ENCODE peak calls at places on chromosomes 4 and X, in four cellular contexts. One of them, this sample, is unnamed.

GRCh38 chr4:8536467-8536866 is 43.7 kb upstream of the GPR78 start:
- DNase-seq in activated T-cell treated with anti-CD3 and anti-CD28 coated beads, Interleukin-2, amount 50 U/mL, for 24 hours: no peak
- DNase-seq in M059J: no peak
- DNase-seq in C1 segment of cervical spinal cord: no peak
- DNase-seq in this sample: no peak

GRCh38 chr4:107856901-107857300 is 32.2 kb downstream of the SGMS2 start:
- DNase-seq in activated T-cell treated with anti-CD3 and anti-CD28 coated beads, Interleukin-2, amount 50 U/mL, for 24 hours: no peak
- DNase-seq in M059J: no peak
- DNase-seq in C1 segment of cervical spinal cord: no peak
- DNase-seq in this sample: no peak

GRCh38 chr4:178556796-178557195 is 1114.6 kb upstream of the AGA start:
- DNase-seq in activated T-cell treated with anti-CD3 and anti-CD28 coated beads, Interleukin-2, amount 50 U/mL, for 24 hours: no peak
- DNase-seq in M059J: no peak
- DNase-seq in C1 segment of cervical spinal cord: no peak
- DNase-seq in this sample: no peak

GRCh38 chr4:23365086-23365485 is 524.8 kb downstream of the PPARGC1A start:
- DNase-seq in activated T-cell treated with anti-CD3 and anti-CD28 coated beads, Interleukin-2, amount 50 U/mL, for 24 hours: no peak
- DNase-seq in M059J: no peak
- DNase-seq in C1 segment of cervical spinal cord: no peak
- DNase-seq in this sample: no peak

GRCh38 chrX:72460715-72461114 is 111.9 kb downstream of the HDAC8 start:
- DNase-seq in activated T-cell treated with anti-CD3 and anti-CD28 coated beads, Interleukin-2, amount 50 U/mL, for 24 hours: no peak
- DNase-seq in M059J: no peak
- DNase-seq in C1 segment of cervical spinal cord: no peak
- DNase-seq in this sample: no peak

GRCh38 chr4:18106620-18107019 is 85.1 kb upstream of the LCORL start:
- DNase-seq in activated T-cell treated with anti-CD3 and anti-CD28 coated beads, Interleukin-2, amount 50 U/mL, for 24 hours: no peak
- DNase-seq in M059J: no peak
- DNase-seq in C1 segment of cervical spinal cord: no peak
- DNase-seq in this sample: no peak

GRCh38 chrX:150730719-150731118 is 37.5 kb downstream of the MTMR1 start:
- DNase-seq in activated T-cell treated with anti-CD3 and anti-CD28 coated beads, Interleukin-2, amount 50 U/mL, for 24 hours: no peak
- DNase-seq in M059J: no peak
- DNase-seq in C1 segment of cervical spinal cord: no peak
- DNase-seq in this sample: no peak

GRCh38 chr4:151013944-151014343 is 1.1 kb downstream of the LRBA start:
- DNase-seq in activated T-cell treated with anti-CD3 and anti-CD28 coated beads, Interleukin-2, amount 50 U/mL, for 24 hours: no peak
- DNase-seq in M059J: no peak
- DNase-seq in C1 segment of cervical spinal cord: no peak
- DNase-seq in this sample: no peak

GRCh38 chr4:7740866-7741525 is 198.7 kb downstream of the AFAP1 start:
- DNase-seq in activated T-cell treated with anti-CD3 and anti-CD28 coated beads, Interleukin-2, amount 50 U/mL, for 24 hours: no peak
- DNase-seq in M059J: no peak
- DNase-seq in C1 segment of cervical spinal cord: no peak
- DNase-seq in this sample: no peak

GRCh38 chrX:104335765-104336164 is 81.0 kb upstream of the ESX1 start:
- DNase-seq in activated T-cell treated with anti-CD3 and anti-CD28 coated beads, Interleukin-2, amount 50 U/mL, for 24 hours: no peak
- DNase-seq in M059J: peak
- DNase-seq in C1 segment of cervical spinal cord: no peak
- DNase-seq in this sample: peak

GRCh38 chrX:9147086-9147485 is 113.2 kb upstream of the FAM9B start:
- DNase-seq in activated T-cell treated with anti-CD3 and anti-CD28 coated beads, Interleukin-2, amount 50 U/mL, for 24 hours: no peak
- DNase-seq in M059J: no peak
- DNase-seq in C1 segment of cervical spinal cord: no peak
- DNase-seq in this sample: no peak

GRCh38 chrX:30513284-30513683 is 64.3 kb downstream of the TASL start:
- DNase-seq in activated T-cell treated with anti-CD3 and anti-CD28 coated beads, Interleukin-2, amount 50 U/mL, for 24 hours: no peak
- DNase-seq in M059J: peak
- DNase-seq in C1 segment of cervical spinal cord: no peak
- DNase-seq in this sample: no peak

GRCh38 chr4:6357476-6357875 is 87.8 kb downstream of the WFS1 start:
- DNase-seq in activated T-cell treated with anti-CD3 and anti-CD28 coated beads, Interleukin-2, amount 50 U/mL, for 24 hours: no peak
- DNase-seq in M059J: no peak
- DNase-seq in C1 segment of cervical spinal cord: no peak
- DNase-seq in this sample: no peak

This sample was measured in HT1080.